ENCODE peak calls at places on chromosomes 16 and 17, in four cellular contexts. B is HL-60; G is CD4-positive, alpha-beta T cell; M is heart left ventricle. E is an unnamed sample.

GRCh38 chr16:56888806-56889205 is 23.8 kb downstream of the SLC12A3 start:
- DNase-seq in B (no peak), G (no peak), M (no peak), E (no peak)

GRCh38 chr16:31083081-31083480 is 5.7 kb downstream of the PRSS53 start:
- DNase-seq in B (no peak), G (no peak), M (no peak), E (no peak)

GRCh38 chr16:9102943-9103342 is 11.5 kb downstream of the HAPSTR1 start:
- DNase-seq in B (no peak), G (no peak), M (no peak), E (no peak)

GRCh38 chr16:80463303-80463702 is 77.5 kb upstream of the DYNLRB2 start:
- DNase-seq in B (no peak), G (no peak), M (no peak), E (no peak)

GRCh38 chr17:63503330-63503685 is 19.9 kb upstream of the KCNH6 start:
- DNase-seq in B (no peak), G (no peak), M (no peak), E (no peak)

GRCh38 chr17:41530062-41531048 is 2.2 kb upstream of the KRT19 start:
- DNase-seq in B (no peak), G (no peak), M (no peak), E (no peak)

GRCh38 chr17:28896491-28896883 is 1.0 kb downstream of the FLOT2 start:
- DNase-seq in B (no peak), G (no peak), M (no peak), E (no peak)

GRCh38 chr17:57541472-57542394 is 203.4 kb downstream of the CCDC182 start:
- DNase-seq in B (no peak), G (no peak), M (peak), E (peak)

GRCh38 chr16:23753908-23754593 is 775 bp upstream of the CHP2 start:
- DNase-seq in B (no peak), G (no peak), M (no peak), E (no peak)

GRCh38 chr16:69169607-69170352 is 17.2 kb upstream of the SNTB2 start:
- DNase-seq in B (no peak), G (no peak), M (no peak), E (no peak)

GRCh38 chr17:68909066-68909465 is 46.1 kb downstream of the ABCA8 start:
- DNase-seq in B (peak), G (no peak), M (peak), E (peak)

GRCh38 chr16:81720973-81721907 is 57.9 kb upstream of the PLCG2 start:
- DNase-seq in B (peak), G (no peak), M (no peak), E (no peak)
- TF ChIP-seq CTCF in B (no peak), G (no peak), M (no peak), E (no peak)

GRCh38 chr17:10058924-10059683 is 139.3 kb downstream of the GAS7 start:
- DNase-seq in B (no peak), G (no peak), M (no peak), E (peak)

GRCh38 chr17:10051112-10051511 is 146.0 kb upstream of the RCVRN start:
- DNase-seq in B (no peak), G (no peak), M (no peak), E (no peak)

GRCh38 chr17:10053976-10054551 is 144.3 kb downstream of the GAS7 start:
- DNase-seq in B (no peak), G (no peak), M (no peak), E (no peak)

GRCh38 chr17:10052414-10052813 is 146.0 kb downstream of the GAS7 start:
- DNase-seq in B (no peak), G (no peak), M (no peak), E (no peak)

GRCh38 chr17:10055251-10055975 is 143.0 kb downstream of the GAS7 start:
- DNase-seq in B (no peak), G (no peak), M (no peak), E (no peak)
- H3K27ac ChIP-seq in B (no peak), G (no peak), M (peak), E (no peak)

GRCh38 chr17:79974786-79975497 is 60.7 kb downstream of the TBC1D16 start:
- DNase-seq in B (peak), G (no peak), M (no peak), E (no peak)
- TF ChIP-seq CTCF in B (peak), G (no peak), M (no peak), E (peak)

GRCh38 chr17:45342306-45342705 is 25.5 kb upstream of the MAP3K14 start:
- DNase-seq in B (no peak), G (no peak), M (no peak), E (no peak)
- H3K27ac ChIP-seq in B (no peak), G (no peak), M (no peak), E (no peak)

GRCh38 chr16:2964416-2965223 is 545 bp downstream of the KREMEN2 start:
- DNase-seq in B (peak), G (peak), M (peak), E (no peak)
- TF ChIP-seq CTCF in B (no peak), G (no peak), M (no peak), E (no peak)

GRCh38 chr16:66548068-66548467 is 1.9 kb downstream of the TK2 start:
- DNase-seq in B (no peak), G (no peak), M (no peak), E (no peak)
- H3K27ac ChIP-seq in B (no peak), G (peak), M (peak), E (peak)

DNA sequence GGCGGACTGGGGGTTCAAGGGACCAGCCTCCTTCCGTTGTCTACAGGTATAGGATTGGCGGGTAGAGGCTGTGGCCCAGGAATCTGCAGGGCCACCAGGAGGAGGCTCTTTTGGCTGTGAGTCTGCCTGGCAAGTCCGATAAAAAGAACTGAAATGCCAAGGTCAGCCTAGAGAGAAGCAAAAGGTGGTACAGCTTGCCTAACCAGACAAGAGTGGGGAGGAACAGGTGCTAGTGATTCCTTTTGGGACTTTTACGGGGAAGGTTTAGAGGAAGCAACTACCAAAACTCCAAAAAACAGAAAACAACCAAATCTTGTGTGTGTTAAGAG is 5.6 kb upstream of the EVPL start:
- DNase-seq in B (no peak), G (no peak), M (no peak), E (peak)
- TF ChIP-seq CTCF in B (no peak), G (no peak), M (no peak), E (no peak)

DNA sequence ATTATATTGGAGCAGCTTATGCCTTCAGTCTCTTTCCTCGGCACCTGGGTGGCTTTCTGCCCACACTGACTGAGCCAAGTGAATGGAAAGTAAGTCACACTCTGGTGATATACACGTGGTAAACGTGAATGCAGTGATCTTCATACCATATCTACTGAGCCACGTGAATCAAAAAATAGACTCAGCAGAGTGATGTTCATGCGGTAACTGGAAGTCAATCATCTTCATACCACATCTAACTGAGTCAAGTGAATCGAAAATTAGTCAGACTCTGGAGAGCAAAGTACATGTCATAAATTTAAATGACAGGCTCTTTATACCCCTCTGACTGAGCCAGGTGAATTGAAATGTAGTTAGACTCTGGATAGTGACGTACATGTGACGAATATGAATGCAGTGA is 47.1 kb upstream of the ARL4D start:
- DNase-seq in B (no peak), G (no peak), M (no peak), E (no peak)
- H3K27ac ChIP-seq in B (no peak), G (no peak), M (no peak), E (peak)

DNA sequence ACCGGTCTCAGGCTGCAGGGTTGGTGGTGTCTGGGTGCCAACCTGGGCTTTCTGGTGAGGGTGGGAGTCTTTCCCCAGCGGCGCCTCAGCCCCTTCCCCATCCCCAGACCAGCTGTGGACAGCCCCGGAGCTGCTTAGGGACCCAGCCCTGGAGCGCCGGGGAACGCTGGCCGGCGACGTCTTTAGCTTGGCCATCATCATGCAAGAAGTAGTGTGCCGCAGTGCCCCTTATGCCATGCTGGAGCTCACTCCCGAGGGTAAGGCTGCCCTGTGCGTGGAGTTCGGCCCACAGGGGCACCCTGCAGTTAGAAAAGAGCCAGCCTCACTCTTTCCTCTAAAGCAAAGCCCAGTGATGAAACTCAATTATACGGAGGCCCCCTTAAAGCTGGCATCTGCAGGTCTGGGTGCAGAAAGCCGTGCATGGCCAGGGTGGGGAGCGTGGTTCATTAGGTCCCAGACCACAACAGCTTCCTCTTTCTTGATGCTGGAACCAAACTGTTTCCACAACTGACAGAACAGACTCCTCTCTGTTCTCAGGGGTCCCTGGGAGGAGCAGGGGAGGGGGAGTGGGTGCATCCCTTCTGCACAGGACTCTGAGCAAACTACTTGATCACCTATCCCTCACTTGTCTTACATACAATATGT is 10.7 kb downstream of the GUCY2D start:
- DNase-seq in B (peak), G (no peak), M (no peak), E (no peak)
- TF ChIP-seq CTCF in B (no peak), G (no peak), M (no peak), E (no peak)

E was measured in psoas muscle.